ENCODE peak calls at places on chromosomes 12 and 14, in five cellular contexts. Q is SW480, E is HTR-8/SVneo, X is NCI-H1436, U is AG20443. H is an unnamed sample.

GRCh38 chr14:90611501-90611900 is 204.7 kb downstream of the TTC7B start:
- DNase-seq in U (no peak), Q (no peak), X (no peak), E (no peak), H (no peak)

GRCh38 chr14:64707661-64708060 is 3.4 kb downstream of the PLEKHG3 start:
- DNase-seq in U (peak), E (peak), Q (peak), X (no peak), H (peak)

GRCh38 chr14:70771781-70772212 is 37.5 kb downstream of the MAP3K9 start:
- DNase-seq in E (no peak), X (no peak), Q (no peak), U (no peak), H (no peak)

GRCh38 chr14:64510127-64510808 is 5.7 kb downstream of the ZBTB1 start:
- DNase-seq in E (no peak), U (no peak), Q (no peak), X (no peak), H (no peak)

GRCh38 chr14:102155150-102155549 is 15.5 kb downstream of the WDR20 start:
- DNase-seq in E (no peak), X (no peak), U (no peak), Q (no peak), H (no peak)

GRCh38 chr14:51653096-51653814 is 1.5 kb downstream of the FRMD6 start:
- DNase-seq in X (peak), Q (peak), U (peak), E (peak), H (peak)

GRCh38 chr12:64695550-64695949 is 63.7 kb downstream of the GNS start:
- DNase-seq in X (no peak), U (no peak), Q (no peak), E (no peak), H (no peak)

GRCh38 chr14:81269100-81269978 is 48.6 kb upstream of the GTF2A1 start:
- DNase-seq in E (peak), U (peak), Q (peak), X (peak), H (peak)

GRCh38 chr12:1220127-1221092 is 229.4 kb downstream of the ERC1 start:
- DNase-seq in E (no peak), X (peak), Q (no peak), U (no peak), H (peak)

GRCh38 chr12:108667349-108667748 is 33.7 kb upstream of the SELPLG start:
- DNase-seq in Q (no peak), U (no peak), E (no peak), X (no peak), H (no peak)

GRCh38 chr12:28172434-28173030 is 17.7 kb upstream of the CCDC91 start:
- DNase-seq in X (peak), U (peak), E (peak), Q (peak), H (peak)

GRCh38 chr12:68477256-68477655 is 133.4 kb upstream of the RAP1B start:
- DNase-seq in E (no peak), X (no peak), U (peak), Q (peak), H (no peak)

GRCh38 chr12:104746689-104747088 is 211.4 kb downstream of the SLC41A2 start:
- DNase-seq in Q (no peak), U (no peak), E (no peak), X (no peak), H (no peak)

GRCh38 chr12:53991077-53991460 is 6.1 kb downstream of the HOXC10 start:
- DNase-seq in U (peak), E (no peak), X (no peak), Q (no peak), H (no peak)

GRCh38 chr12:87302126-87302732 is 727.0 kb downstream of the C12orf50 start:
- DNase-seq in U (no peak), X (no peak), E (no peak), Q (no peak), H (no peak)

GRCh38 chr14:61642246-61642982 is 52.9 kb upstream of the HIF1A start:
- DNase-seq in X (no peak), U (peak), E (no peak), Q (no peak), H (no peak)

GRCh38 chr12:5965950-5966383 is 20.9 kb upstream of the ANO2 start:
- DNase-seq in E (peak), X (peak), U (peak), Q (peak), H (peak)

GRCh38 chr14:73833530-73834257 is 17.9 kb upstream of the PTGR2 start:
- DNase-seq in U (peak), E (peak), Q (no peak), X (no peak), H (no peak)

GRCh38 chr14:91841065-91841464 is 26.3 kb downstream of the TC2N start:
- DNase-seq in Q (no peak), E (no peak), U (no peak), X (no peak), H (no peak)

GRCh38 chr12:67716817-67717216 is 68.3 kb downstream of the DYRK2 start:
- DNase-seq in Q (no peak), U (peak), E (no peak), X (no peak), H (no peak)

GRCh38 chr14:96629558-96630222 is 127.5 kb downstream of the PAPOLA start:
- DNase-seq in Q (no peak), E (no peak), X (no peak), U (no peak), H (no peak)

GRCh38 chr12:47767197-47767724 is 5.8 kb upstream of the SLC48A1 start:
- DNase-seq in X (peak), E (no peak), Q (peak), U (peak), H (peak)

GRCh38 chr12:72570601-72571000 is 298.4 kb downstream of the TRHDE start:
- DNase-seq in E (no peak), U (no peak), Q (no peak), X (peak), H (no peak)

GRCh38 chr12:131833288-131833895 is 5.2 kb downstream of the MMP17 start:
- DNase-seq in X (no peak), E (no peak), Q (no peak), U (no peak), H (no peak)

GRCh38 chr14:23028800-23029199 is 5.9 kb downstream of the PSMB5 start:
- DNase-seq in U (no peak), Q (no peak), E (no peak), X (no peak), H (no peak)

GRCh38 chr12:15752780-15753179 is 36.4 kb downstream of the EPS8 start:
- DNase-seq in U (peak), X (no peak), Q (no peak), E (no peak), H (no peak)

GRCh38 chr14:54606178-54606577 is 39.2 kb downstream of the SAMD4A start:
- DNase-seq in X (no peak), U (peak), E (no peak), Q (no peak), H (no peak)

GRCh38 chr12:108995370-108995992 is 25.4 kb downstream of the SVOP start:
- DNase-seq in Q (no peak), X (no peak), U (no peak), E (no peak), H (no peak)

GRCh38 chr14:53748691-53749090 is 207.9 kb downstream of the BMP4 start:
- DNase-seq in X (no peak), E (no peak), U (no peak), Q (no peak), H (no peak)

GRCh38 chr12:119235352-119235751 is 56.6 kb downstream of the HSPB8 start:
- DNase-seq in U (no peak), Q (no peak), X (no peak), E (no peak), H (no peak)

GRCh38 chr12:15756822-15757221 is 32.4 kb downstream of the EPS8 start:
- DNase-seq in U (peak), E (no peak), Q (no peak), X (no peak), H (no peak)

GRCh38 chr14:75720828-75721227 is 59.8 kb downstream of the TTLL5 start:
- DNase-seq in U (peak), Q (no peak), E (no peak), X (no peak), H (no peak)

GRCh38 chr14:64855732-64856527 is 23.8 kb downstream of the SPTB start:
- DNase-seq in Q (no peak), X (peak), U (no peak), E (no peak), H (no peak)

GRCh38 chr12:96427269-96427729 is 27.1 kb upstream of the CDK17 start:
- DNase-seq in Q (peak), U (peak), X (no peak), E (peak), H (peak)

GRCh38 chr12:88805692-88806091 is 225.4 kb upstream of the KITLG start:
- DNase-seq in U (peak), X (no peak), E (no peak), Q (no peak), H (no peak)

H was measured in LoVo.